ENCODE peak calls at places on chromosomes 11 and 22, in six cellular contexts. K is spleen; G is ovary; S is progenitor cell of endocrine pancreas; U is CD8-positive, alpha-beta memory T cell; B is activated naive CD8-positive, alpha-beta T cell treated with anti-CD3 and anti-CD28 coated beads for 36 hours. N is an unnamed sample.

GRCh38 chr11:133947298-133947905 is 9.4 kb downstream of the IGSF9B start:
- DNase-seq in B (peak; percentile 72), S (peak; percentile 57), U (peak; percentile 75), G (peak; percentile 54), K (peak; percentile 77), N (no peak)

GRCh38 chr11:69333906-69334305 is 40.0 kb downstream of the MYEOV start:
- DNase-seq in B (no peak), K (no peak), U (no peak), G (no peak), S (no peak), N (no peak)

GRCh38 chr11:45332486-45332934 is 46.4 kb upstream of the SYT13 start:
- DNase-seq in G (peak; percentile 67), S (no peak), U (peak; percentile 22), K (no peak), B (no peak), N (peak; percentile 63)

GRCh38 chr22:19062909-19063308 is 59.3 kb downstream of the DGCR2 start:
- DNase-seq in G (no peak), U (no peak), K (peak; percentile 43), S (no peak), B (no peak), N (no peak)

GRCh38 chr22:44585559-44586121 is 87.6 kb upstream of the RTL6 start:
- DNase-seq in B (no peak), G (peak; percentile 18), K (peak; percentile 37), U (no peak), S (no peak), N (no peak)

GRCh38 chr11:15965562-15966250 is 390.6 kb downstream of the SOX6 start:
- DNase-seq in B (no peak), S (no peak), U (no peak), K (no peak), G (no peak), N (no peak)

GRCh38 chr22:44144046-44144569 is 36.6 kb upstream of the PARVG start:
- DNase-seq in U (no peak), S (no peak), K (no peak), B (no peak), G (no peak), N (no peak)

GRCh38 chr11:112744041-112744440 is 217.2 kb upstream of the NCAM1 start:
- DNase-seq in S (no peak), U (no peak), B (no peak), G (no peak), K (no peak), N (peak; percentile 20)

GRCh38 chr11:107590460-107591097 is 368 bp upstream of the ELMOD1 start:
- DNase-seq in G (no peak), S (no peak), B (no peak), U (peak; percentile 31), K (no peak), N (no peak)

GRCh38 chr11:12581923-12582322 is 92.3 kb upstream of the TEAD1 start:
- DNase-seq in G (no peak), U (no peak), S (no peak), B (no peak), K (no peak), N (no peak)

GRCh38 chr11:111310723-111311122 is 12.4 kb downstream of the POU2AF3 start:
- DNase-seq in B (no peak), G (no peak), K (no peak), S (no peak), U (no peak), N (no peak)

GRCh38 chr11:94845622-94846021 is 77.5 kb downstream of the AMOTL1 start:
- DNase-seq in K (no peak), B (no peak), S (no peak), G (no peak), U (no peak), N (peak; percentile 46)

GRCh38 chr11:12122083-12122482 is 11.7 kb downstream of the MICAL2 start:
- DNase-seq in G (no peak), S (no peak), K (no peak), B (no peak), U (no peak), N (no peak)

GRCh38 chr11:199004-199581 is 6.2 kb downstream of the SCGB1C1 start:
- DNase-seq in G (peak; percentile 41), S (no peak), U (no peak), B (no peak), K (peak; percentile 71), N (no peak)

GRCh38 chr11:90639687-90640086 is 416.8 kb upstream of the CHORDC1 start:
- DNase-seq in U (no peak), S (no peak), K (no peak), B (no peak), G (no peak), N (no peak)

GRCh38 chr22:23243006-23243573 is 62.8 kb downstream of the BCR start:
- DNase-seq in U (peak; percentile 83), B (peak; percentile 77), S (no peak), K (no peak), G (no peak), N (no peak)

GRCh38 chr11:57471496-57471895 is 11.2 kb downstream of the RTN4RL2 start:
- DNase-seq in U (no peak), B (no peak), K (no peak), S (no peak), G (no peak), N (no peak)

GRCh38 chr11:105000167-105000566 is 22.8 kb downstream of the CASP5 start:
- DNase-seq in U (peak; percentile 2), B (no peak), G (no peak), S (no peak), K (no peak), N (no peak)

GRCh38 chr22:23838686-23839468 is at the start of gene DERL3:
- DNase-seq in B (peak; percentile 95), U (peak; percentile 96), K (peak; percentile 99), S (peak; percentile 86), G (peak; percentile 95), N (peak; percentile 99)

GRCh38 chr11:45852018-45852711 is 4.9 kb downstream of the CRY2 start:
- DNase-seq in S (no peak), K (no peak), B (no peak), G (no peak), U (no peak), N (no peak)

GRCh38 chr11:279966-280761 is 2.0 kb downstream of the NLRP6 start:
- DNase-seq in B (peak; percentile 64), U (no peak), S (no peak), K (peak; percentile 92), G (peak; percentile 42), N (no peak)

GRCh38 chr11:3959015-3959917 is 103.8 kb downstream of the STIM1 start:
- DNase-seq in K (no peak), S (no peak), B (no peak), U (no peak), G (no peak), N (no peak)

GRCh38 chr11:13277719-13278619 is at the start of gene BMAL1:
- DNase-seq in U (peak; percentile 72), G (peak; percentile 76), S (peak; percentile 27), B (peak; percentile 60), K (peak; percentile 96), N (no peak)

GRCh38 chr11:45896392-45897068 is 10.5 kb downstream of the FREY1 start:
- DNase-seq in U (no peak), B (no peak), S (peak; percentile 69), G (no peak), K (no peak), N (peak; percentile 75)

GRCh38 chr22:38081941-38082828 is 1.8 kb downstream of the SLC16A8 start:
- DNase-seq in U (no peak), K (no peak), G (no peak), S (no peak), B (peak; percentile 49), N (no peak)

GRCh38 chr11:106271126-106271525 is 193.7 kb downstream of the AASDHPPT start:
- DNase-seq in S (no peak), B (no peak), U (no peak), G (no peak), K (no peak), N (no peak)

GRCh38 chr22:49268924-49269323 is 558.7 kb downstream of the BRD1 start:
- DNase-seq in K (peak; percentile 19), G (no peak), B (no peak), S (no peak), U (no peak), N (no peak)

GRCh38 chr11:17352925-17353227 is 1.3 kb downstream of the NCR3LG1 start:
- DNase-seq in K (peak; percentile 86), G (peak; percentile 55), B (peak; percentile 62), U (no peak), S (peak; percentile 13), N (peak; percentile 53)

GRCh38 chr11:112235750-112236390 is 9.6 kb downstream of the PTS start:
- DNase-seq in U (no peak), G (no peak), B (no peak), K (no peak), S (no peak), N (no peak)

GRCh38 chr11:118565062-118565461 is 669 bp downstream of the IFT46 start:
- DNase-seq in K (no peak), U (no peak), G (no peak), B (no peak), S (no peak), N (no peak)

GRCh38 chr11:7077101-7077500 is 11.7 kb upstream of the RBMXL2 start:
- DNase-seq in U (no peak), K (no peak), B (no peak), S (no peak), G (no peak), N (no peak)

GRCh38 chr22:32661296-32661695 is 140.2 kb upstream of the TIMP3 start:
- DNase-seq in G (no peak), U (no peak), S (no peak), B (no peak), K (no peak), N (no peak)

GRCh38 chr11:28794405-28794804 is 686.2 kb downstream of the METTL15 start:
- DNase-seq in K (no peak), U (no peak), B (no peak), S (no peak), G (no peak), N (no peak)

GRCh38 chr11:45676522-45677095 is 11.2 kb upstream of the CHST1 start:
- DNase-seq in S (no peak), K (peak; percentile 56), G (peak; percentile 9), B (no peak), U (no peak), N (no peak)

GRCh38 chr22:46150615-46151423 is 493 bp downstream of the PPARA start:
- DNase-seq in G (peak; percentile 75), U (peak; percentile 46), B (peak; percentile 69), K (peak; percentile 90), S (peak; percentile 41), N (no peak)

GRCh38 chr11:35035894-35036408 is 103.0 kb upstream of the CD44 start:
- DNase-seq in K (no peak), U (no peak), S (no peak), B (no peak), G (no peak), N (no peak)

GRCh38 chr11:62707277-62707771 is at the start of the genes BSCL2 and GNG3:
- DNase-seq in B (no peak), S (no peak), K (peak; percentile 84), G (peak; percentile 65), U (no peak), N (no peak)

GRCh38 chr11:132779487-132779886 is 752.8 kb downstream of the OPCML start:
- DNase-seq in K (no peak), S (no peak), G (no peak), B (no peak), U (no peak), N (no peak)

GRCh38 chr11:16511109-16511806 is 154.9 kb upstream of the SOX6 start:
- DNase-seq in G (no peak), K (no peak), S (no peak), U (no peak), B (no peak), N (no peak)